ENCODE peak calls at places on chromosome 1, in four cellular contexts. X, Y, O and R are unnamed samples.
A peak's percentile ranks its signal among the peaks of the same experiment; 100 is the strongest.

GRCh38 chr1:247118946-247119446 is 14.8 kb upstream of the ZNF669 start:
- DNase-seq in X (peak; percentile 46), Y (peak; percentile 44), O (peak; percentile 39), R (peak; percentile 14)

GRCh38 chr1:168019407-168019806 is 82.5 kb upstream of the MPC2 start:
- DNase-seq in X (no peak), Y (no peak), O (no peak), R (no peak)

GRCh38 chr1:198272492-198272891 is 115.7 kb downstream of the NEK7 start:
- DNase-seq in X (no peak), Y (no peak), O (no peak), R (no peak)

GRCh38 chr1:15849775-15850449 is 2.4 kb downstream of the SPEN start:
- DNase-seq in X (peak; percentile 72), Y (peak; percentile 88), O (peak; percentile 61), R (peak; percentile 70)

GRCh38 chr1:113353581-113353980 is 36.7 kb upstream of the MAGI3 start:
- DNase-seq in X (no peak), Y (no peak), O (peak; percentile 25), R (no peak)

GRCh38 chr1:240658312-240658975 is 46.5 kb upstream of the GREM2 start:
- DNase-seq in X (no peak), Y (no peak), O (peak; percentile 15), R (no peak)

GRCh38 chr1:8552820-8553397 is 235.0 kb downstream of the SLC45A1 start:
- DNase-seq in X (no peak), Y (no peak), O (no peak), R (no peak)

GRCh38 chr1:117362986-117363385 is 4.3 kb upstream of the MAN1A2 start:
- DNase-seq in X (no peak), Y (no peak), O (no peak), R (no peak)

GRCh38 chr1:192579319-192579738 is 3.8 kb downstream of the RGS1 start:
- DNase-seq in X (no peak), Y (no peak), O (peak; percentile 85), R (no peak)

GRCh38 chr1:42424201-42424600 is 31.6 kb downstream of the ZMYND12 start:
- DNase-seq in X (no peak), Y (no peak), O (peak; percentile 35), R (no peak)

GRCh38 chr1:180839547-180839946 is 73.2 kb upstream of the KIAA1614 start:
- DNase-seq in X (no peak), Y (no peak), O (no peak), R (no peak)

GRCh38 chr1:53369761-53370160 is 41.9 kb upstream of the LRP8 start:
- DNase-seq in X (no peak), Y (no peak), O (no peak), R (no peak)

GRCh38 chr1:204673909-204674701 is 11.4 kb downstream of the LRRN2 start:
- DNase-seq in X (no peak), Y (peak; percentile 83), O (no peak), R (no peak)

GRCh38 chr1:44390277-44390676 is 14.8 kb upstream of the RNF220 start:
- DNase-seq in X (no peak), Y (no peak), O (peak; percentile 80), R (no peak)

GRCh38 chr1:53123462-53124129 is 18.8 kb downstream of the SLC1A7 start:
- DNase-seq in X (no peak), Y (no peak), O (peak; percentile 94), R (no peak)

GRCh38 chr1:111778541-111779051 is 22.9 kb downstream of the DDX20 start:
- DNase-seq in X (no peak), Y (no peak), O (no peak), R (no peak)

GRCh38 chr1:116572079-116572478 is 1.3 kb upstream of the CD58 start:
- DNase-seq in X (no peak), Y (no peak), O (no peak), R (no peak)